ENCODE peak calls at places on chromosomes 4 and X, in ten cellular contexts. M, E, R, O, I, P, U, Q, A and Y are unnamed samples.

GRCh38 chr4:103450693-103451092 is 252.6 kb upstream of the CENPE start:
- DNase-seq in M (no peak), R (no peak), O (no peak), I (no peak), Q (no peak), E (peak), U (no peak), A (no peak), P (no peak), Y (no peak)

GRCh38 chrX:132071260-132071659 is 48.2 kb downstream of the STK26 start:
- DNase-seq in U (no peak), O (no peak), Q (peak), E (peak), A (no peak), R (no peak), M (no peak), I (peak), P (no peak), Y (no peak)

GRCh38 chrX:29962061-29962460 is 253.3 kb upstream of the MAGEB2 start:
- DNase-seq in Q (no peak), E (no peak), R (no peak), O (no peak), A (no peak), M (no peak), P (no peak), I (no peak), U (no peak), Y (no peak)

GRCh38 chr4:150619032-150619431 is 37.1 kb downstream of the MAB21L2 start:
- DNase-seq in M (no peak), I (no peak), E (no peak), A (no peak), P (no peak), R (no peak), Q (no peak), U (no peak), O (peak), Y (no peak)

GRCh38 chr4:109809657-109810056 is 5.9 kb upstream of the GAR1 start:
- DNase-seq in E (no peak), P (no peak), U (no peak), I (no peak), A (no peak), R (no peak), M (no peak), Q (no peak), O (no peak), Y (no peak)

GRCh38 chrX:80016182-80016581 is 1.6 kb downstream of the TBX22 start:
- DNase-seq in P (no peak), A (no peak), M (no peak), U (no peak), O (no peak), E (no peak), Q (no peak), R (no peak), I (no peak), Y (no peak)

GRCh38 chr4:16670726-16671125 is 227.7 kb downstream of the LDB2 start:
- DNase-seq in R (no peak), U (no peak), A (no peak), E (no peak), Q (no peak), I (no peak), O (no peak), M (no peak), P (no peak), Y (no peak)

GRCh38 chr4:1215347-1216075 is 33.4 kb downstream of the CTBP1 start:
- DNase-seq in I (no peak), O (no peak), E (no peak), U (no peak), P (no peak), A (no peak), M (peak), Q (no peak), R (no peak), Y (no peak)

GRCh38 chr4:5378002-5378401 is 326.7 kb downstream of the STK32B start:
- DNase-seq in M (no peak), Q (no peak), P (no peak), R (no peak), E (no peak), U (no peak), A (no peak), O (peak), I (no peak), Y (no peak)

GRCh38 chrX:126994011-126994410 is 174.5 kb downstream of the PRR32 start:
- DNase-seq in R (no peak), Q (no peak), P (no peak), E (no peak), O (no peak), A (no peak), M (peak), I (no peak), U (no peak), Y (no peak)

GRCh38 chrX:103477496-103477895 is 41.8 kb downstream of the RAB40A start:
- DNase-seq in P (no peak), I (no peak), E (no peak), A (no peak), U (no peak), R (no peak), Q (no peak), M (no peak), O (peak), Y (no peak)

GRCh38 chr4:95013236-95013635 is 255.5 kb downstream of the BMPR1B start:
- DNase-seq in Q (no peak), P (no peak), I (no peak), R (no peak), M (no peak), U (no peak), A (no peak), E (no peak), O (no peak), Y (no peak)

GRCh38 chrX:724256-724655 is 93.7 kb downstream of the SHOX start:
- DNase-seq in E (no peak), I (no peak), A (no peak), P (no peak), O (no peak), R (no peak), U (no peak), M (no peak), Q (no peak), Y (no peak)

GRCh38 chrX:723781-724180 is 93.2 kb downstream of the SHOX start:
- DNase-seq in E (no peak), U (no peak), P (no peak), M (no peak), O (no peak), A (no peak), Q (no peak), I (no peak), R (no peak), Y (no peak)

GRCh38 chrX:729583-730409 is 99.2 kb downstream of the SHOX start:
- DNase-seq in A (no peak), O (no peak), M (no peak), I (no peak), U (no peak), E (no peak), R (no peak), Q (no peak), P (no peak), Y (no peak)

DNA sequence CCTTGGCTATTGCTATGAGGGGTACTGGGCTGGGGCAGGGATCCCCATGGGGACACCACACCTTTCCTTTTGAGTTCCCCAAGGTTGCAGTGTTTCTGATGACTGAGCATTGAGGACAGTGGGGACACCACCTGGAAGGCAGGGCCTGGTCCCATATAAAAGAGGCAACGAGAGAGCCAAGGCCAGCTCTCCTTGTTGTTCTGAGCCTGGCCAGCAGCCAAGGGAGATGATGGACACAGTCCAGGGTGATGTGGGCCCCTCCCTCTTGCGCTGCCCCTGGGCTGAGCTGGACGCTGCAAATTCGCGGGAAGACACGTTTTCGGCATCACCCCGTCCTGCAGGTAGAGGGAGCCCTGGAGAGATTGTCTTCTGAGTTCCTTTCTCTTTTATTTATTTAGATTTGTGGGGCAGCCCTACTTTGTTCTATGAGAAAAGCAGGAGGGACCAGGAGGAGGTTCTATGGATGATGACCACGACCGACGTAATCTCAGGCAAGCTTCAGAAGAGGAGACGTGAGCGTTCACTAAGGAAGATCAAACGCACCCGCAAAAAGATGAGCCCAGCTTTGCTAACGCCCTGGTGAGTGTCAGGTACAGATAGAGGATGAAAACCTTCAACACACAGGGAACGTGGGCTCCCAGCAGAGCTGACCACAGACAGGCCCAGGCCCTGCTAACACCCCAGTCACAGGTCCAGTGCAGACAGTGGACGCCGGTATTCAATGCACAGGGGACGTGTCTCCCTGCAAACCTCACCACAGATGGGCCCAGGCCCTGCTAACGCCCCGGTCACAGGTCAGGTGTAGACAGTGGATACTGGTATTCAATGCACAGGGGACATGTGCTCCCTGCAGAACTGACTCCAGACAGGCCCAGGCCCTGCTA is 97.4 kb downstream of the SHOX start:
- DNase-seq in Q (peak), E (no peak), R (no peak), P (no peak), U (no peak), A (no peak), M (no peak), I (no peak), O (no peak), Y (no peak)
- TF ChIP-seq CTCF in Q (no peak), E (no peak), R (peak), P (no peak), U (peak), A (no peak), M (no peak), I (no peak), O (no peak), Y (no peak)

DNA sequence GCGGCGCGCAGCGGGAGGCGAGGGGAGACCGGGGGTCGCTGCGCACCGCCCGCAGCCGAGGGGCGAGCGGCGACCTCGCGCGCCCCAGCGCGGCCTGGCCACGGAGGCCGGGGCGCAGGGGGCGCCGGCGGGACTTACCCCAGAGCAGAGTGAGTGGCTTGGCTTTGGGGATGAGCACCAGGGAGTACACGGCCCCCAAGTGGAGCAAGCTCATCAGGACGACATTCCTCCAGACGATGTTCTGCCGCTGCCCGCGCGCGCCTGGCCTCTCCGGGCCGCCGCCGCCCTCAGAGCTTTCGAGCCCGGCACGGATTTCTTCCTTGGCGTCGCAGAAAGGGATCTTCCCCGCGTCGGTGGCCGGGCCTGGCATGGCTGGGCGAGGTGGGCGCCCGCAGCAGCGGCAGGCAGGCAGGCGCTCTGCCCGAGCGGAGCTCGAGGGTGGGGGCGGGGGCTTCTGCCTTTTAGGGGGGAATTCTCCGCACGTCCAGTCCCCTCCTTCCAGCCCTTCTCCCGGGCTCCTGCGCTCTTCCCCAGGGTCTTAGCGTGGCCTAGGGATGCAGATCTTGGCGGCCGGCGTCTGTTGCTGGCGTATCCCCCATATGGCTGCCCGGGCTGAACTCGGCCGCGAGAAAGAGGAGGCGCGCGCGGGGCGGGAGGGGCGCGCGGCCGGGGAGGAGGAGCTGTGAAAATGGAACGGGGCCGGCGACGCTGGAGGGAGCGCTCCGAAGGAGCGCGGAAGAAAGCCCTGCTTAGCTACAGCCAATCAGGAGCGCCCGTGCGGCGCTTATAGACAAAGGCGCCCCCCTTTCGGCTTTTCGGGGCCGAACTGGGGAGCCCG is at the start of gene SCD5:
- DNase-seq in O (peak), U (no peak), R (no peak), Q (peak), A (peak), I (no peak), E (peak), M (peak), P (no peak), Y (peak)
- TF ChIP-seq CTCF in O (no peak), U (no peak), R (no peak), Q (no peak), A (no peak), I (no peak), E (no peak), M (no peak), P (no peak), Y (no peak)

GRCh38 chr4:7845493-7846124 is 94.1 kb downstream of the AFAP1 start:
- DNase-seq in A (no peak), M (no peak), E (no peak), U (no peak), I (no peak), P (no peak), Q (no peak), O (no peak), R (no peak), Y (peak)
- TF ChIP-seq CTCF in A (no peak), M (no peak), E (no peak), U (peak), I (no peak), P (no peak), Q (peak), O (peak), R (peak), Y (no peak)

DNA sequence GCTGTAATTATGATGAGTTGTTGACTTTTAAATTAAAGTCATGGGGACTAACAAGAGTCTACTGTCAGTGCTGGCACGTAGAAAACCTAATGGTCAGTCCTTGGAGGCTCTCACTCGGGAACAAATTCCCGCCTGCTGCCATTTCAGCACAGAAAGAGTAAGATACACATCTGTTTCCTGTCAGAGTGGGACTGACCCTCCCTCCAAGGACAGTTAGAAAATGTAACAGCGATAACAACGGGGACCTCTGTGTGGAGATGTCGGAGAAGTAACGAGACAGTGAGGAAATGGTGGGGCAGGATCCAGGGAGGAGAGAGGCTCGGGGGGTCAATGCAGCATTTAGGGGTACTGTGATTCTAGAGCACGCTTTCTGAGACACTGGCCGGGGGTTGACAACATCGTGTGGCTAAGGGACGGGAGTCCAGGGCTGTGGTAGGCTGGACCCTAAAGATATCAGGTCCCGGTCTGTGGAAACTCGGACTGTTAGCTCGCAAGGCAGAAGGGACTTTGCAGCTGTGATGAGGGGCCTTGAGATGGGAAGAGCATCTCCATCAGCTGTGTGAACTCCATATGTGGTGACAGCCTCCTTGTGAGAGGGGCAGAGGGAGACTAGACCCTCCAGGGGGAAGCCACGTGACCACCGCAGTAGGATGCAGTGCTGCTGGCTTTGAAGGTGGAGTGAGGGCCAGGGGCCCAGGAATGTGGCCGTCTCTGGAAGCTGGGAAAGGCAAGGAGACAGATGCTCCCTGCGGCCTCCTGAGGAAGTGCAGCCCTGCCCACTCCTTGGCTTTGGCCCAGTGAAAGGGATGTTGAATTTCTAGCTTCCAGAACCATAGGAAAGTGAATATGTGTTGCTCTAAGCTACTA is 35.8 kb upstream of the SORCS2 start:
- DNase-seq in Q (peak), A (no peak), R (peak), U (no peak), E (no peak), P (peak), M (no peak), O (peak), I (no peak), Y (no peak)
- TF ChIP-seq CTCF in Q (peak), A (peak), R (peak), U (peak), E (peak), P (no peak), M (no peak), O (peak), I (peak), Y (no peak)